ENCODE peak calls at places on chromosomes 1 and 21, in six cellular contexts. One of them, this sample, is unnamed.

GRCh38 chr21:26077523-26077922 is 93.0 kb downstream of the APP start:
- DNase-seq in NCI-H748 treated with DMSO at 0.1 percent for 48 hours: no peak
- DNase-seq in stimulated activated CD4-positive, alpha-beta T cell treated with anti-CD3 and anti-CD28 coated beads, Interleukin-2, amount 100 ng/mL, for 24 hours: no peak
- DNase-seq in choroid plexus epithelial cell: no peak
- DNase-seq in HTR-8/SVneo: no peak
- DNase-seq in AML-193: no peak
- DNase-seq in this sample: no peak

GRCh38 chr21:44298301-44298700 is 1.6 kb upstream of the PFKL start:
- DNase-seq in NCI-H748 treated with DMSO at 0.1 percent for 48 hours: no peak
- DNase-seq in HTR-8/SVneo: no peak
- DNase-seq in AML-193: no peak
- DNase-seq in choroid plexus epithelial cell: peak; percentile 34
- DNase-seq in stimulated activated CD4-positive, alpha-beta T cell treated with anti-CD3 and anti-CD28 coated beads, Interleukin-2, amount 100 ng/mL, for 24 hours: no peak
- DNase-seq in this sample: no peak

GRCh38 chr1:208238710-208239517 is 5.3 kb downstream of the PLXNA2 start:
- DNase-seq in HTR-8/SVneo: peak; percentile 66
- DNase-seq in NCI-H748 treated with DMSO at 0.1 percent for 48 hours: no peak
- DNase-seq in AML-193: peak; percentile 2
- DNase-seq in stimulated activated CD4-positive, alpha-beta T cell treated with anti-CD3 and anti-CD28 coated beads, Interleukin-2, amount 100 ng/mL, for 24 hours: no peak
- DNase-seq in choroid plexus epithelial cell: peak; percentile 83
- DNase-seq in this sample: no peak

GRCh38 chr1:56676571-56677035 is 31.5 kb downstream of the PRKAA2 start:
- DNase-seq in stimulated activated CD4-positive, alpha-beta T cell treated with anti-CD3 and anti-CD28 coated beads, Interleukin-2, amount 100 ng/mL, for 24 hours: no peak
- DNase-seq in HTR-8/SVneo: peak; percentile 35
- DNase-seq in choroid plexus epithelial cell: peak; percentile 89
- DNase-seq in NCI-H748 treated with DMSO at 0.1 percent for 48 hours: no peak
- DNase-seq in AML-193: no peak
- DNase-seq in this sample: peak; percentile 60

GRCh38 chr1:21814981-21815583 is 3.0 kb downstream of the LDLRAD2 start:
- DNase-seq in stimulated activated CD4-positive, alpha-beta T cell treated with anti-CD3 and anti-CD28 coated beads, Interleukin-2, amount 100 ng/mL, for 24 hours: no peak
- DNase-seq in NCI-H748 treated with DMSO at 0.1 percent for 48 hours: no peak
- DNase-seq in HTR-8/SVneo: no peak
- DNase-seq in choroid plexus epithelial cell: no peak
- DNase-seq in AML-193: no peak
- DNase-seq in this sample: no peak

GRCh38 chr1:176033879-176034278 is 173.2 kb downstream of the COP1 start:
- DNase-seq in stimulated activated CD4-positive, alpha-beta T cell treated with anti-CD3 and anti-CD28 coated beads, Interleukin-2, amount 100 ng/mL, for 24 hours: no peak
- DNase-seq in HTR-8/SVneo: no peak
- DNase-seq in AML-193: no peak
- DNase-seq in choroid plexus epithelial cell: peak; percentile 52
- DNase-seq in NCI-H748 treated with DMSO at 0.1 percent for 48 hours: no peak
- DNase-seq in this sample: peak; percentile 5

GRCh38 chr1:30890502-30891222 is 17.9 kb downstream of the SDC3 start:
- DNase-seq in NCI-H748 treated with DMSO at 0.1 percent for 48 hours: no peak
- DNase-seq in HTR-8/SVneo: no peak
- DNase-seq in stimulated activated CD4-positive, alpha-beta T cell treated with anti-CD3 and anti-CD28 coated beads, Interleukin-2, amount 100 ng/mL, for 24 hours: no peak
- DNase-seq in AML-193: no peak
- DNase-seq in choroid plexus epithelial cell: no peak
- DNase-seq in this sample: no peak

GRCh38 chr1:916173-917075 is 7.3 kb upstream of the SAMD11 start:
- DNase-seq in NCI-H748 treated with DMSO at 0.1 percent for 48 hours: no peak
- DNase-seq in choroid plexus epithelial cell: no peak
- DNase-seq in HTR-8/SVneo: no peak
- DNase-seq in AML-193: no peak
- DNase-seq in stimulated activated CD4-positive, alpha-beta T cell treated with anti-CD3 and anti-CD28 coated beads, Interleukin-2, amount 100 ng/mL, for 24 hours: no peak
- DNase-seq in this sample: no peak

GRCh38 chr1:117370071-117370470 is 2.8 kb downstream of the MAN1A2 start:
- DNase-seq in choroid plexus epithelial cell: no peak
- DNase-seq in NCI-H748 treated with DMSO at 0.1 percent for 48 hours: no peak
- DNase-seq in stimulated activated CD4-positive, alpha-beta T cell treated with anti-CD3 and anti-CD28 coated beads, Interleukin-2, amount 100 ng/mL, for 24 hours: no peak
- DNase-seq in HTR-8/SVneo: no peak
- DNase-seq in AML-193: no peak
- DNase-seq in this sample: no peak

GRCh38 chr1:213122514-213122929 is 71.5 kb downstream of the RPS6KC1 start:
- DNase-seq in NCI-H748 treated with DMSO at 0.1 percent for 48 hours: peak; percentile 38
- DNase-seq in stimulated activated CD4-positive, alpha-beta T cell treated with anti-CD3 and anti-CD28 coated beads, Interleukin-2, amount 100 ng/mL, for 24 hours: no peak
- DNase-seq in choroid plexus epithelial cell: peak; percentile 85
- DNase-seq in HTR-8/SVneo: peak; percentile 9
- DNase-seq in AML-193: peak; percentile 64
- DNase-seq in this sample: peak; percentile 35

GRCh38 chr1:87794788-87795614 is 466.3 kb downstream of the LMO4 start:
- DNase-seq in HTR-8/SVneo: peak; percentile 54
- DNase-seq in stimulated activated CD4-positive, alpha-beta T cell treated with anti-CD3 and anti-CD28 coated beads, Interleukin-2, amount 100 ng/mL, for 24 hours: no peak
- DNase-seq in choroid plexus epithelial cell: peak; percentile 79
- DNase-seq in NCI-H748 treated with DMSO at 0.1 percent for 48 hours: no peak
- DNase-seq in AML-193: no peak
- DNase-seq in this sample: peak; percentile 61

GRCh38 chr1:87132664-87133000 is 196.0 kb upstream of the LMO4 start:
- DNase-seq in stimulated activated CD4-positive, alpha-beta T cell treated with anti-CD3 and anti-CD28 coated beads, Interleukin-2, amount 100 ng/mL, for 24 hours: no peak
- DNase-seq in HTR-8/SVneo: no peak
- DNase-seq in AML-193: no peak
- DNase-seq in choroid plexus epithelial cell: no peak
- DNase-seq in NCI-H748 treated with DMSO at 0.1 percent for 48 hours: no peak
- DNase-seq in this sample: no peak

GRCh38 chr1:58811303-58811702 is 27.5 kb upstream of the JUN start:
- DNase-seq in stimulated activated CD4-positive, alpha-beta T cell treated with anti-CD3 and anti-CD28 coated beads, Interleukin-2, amount 100 ng/mL, for 24 hours: no peak
- DNase-seq in HTR-8/SVneo: no peak
- DNase-seq in NCI-H748 treated with DMSO at 0.1 percent for 48 hours: no peak
- DNase-seq in choroid plexus epithelial cell: no peak
- DNase-seq in AML-193: no peak
- DNase-seq in this sample: no peak

GRCh38 chr1:108814343-108815125 is 42.4 kb downstream of the AKNAD1 start:
- DNase-seq in AML-193: no peak
- DNase-seq in NCI-H748 treated with DMSO at 0.1 percent for 48 hours: no peak
- DNase-seq in stimulated activated CD4-positive, alpha-beta T cell treated with anti-CD3 and anti-CD28 coated beads, Interleukin-2, amount 100 ng/mL, for 24 hours: no peak
- DNase-seq in choroid plexus epithelial cell: peak; percentile 13
- DNase-seq in HTR-8/SVneo: no peak
- DNase-seq in this sample: no peak

GRCh38 chr1:198893763-198894444 is 255.1 kb downstream of the PTPRC start:
- DNase-seq in HTR-8/SVneo: no peak
- DNase-seq in NCI-H748 treated with DMSO at 0.1 percent for 48 hours: no peak
- DNase-seq in choroid plexus epithelial cell: peak; percentile 68
- DNase-seq in AML-193: no peak
- DNase-seq in stimulated activated CD4-positive, alpha-beta T cell treated with anti-CD3 and anti-CD28 coated beads, Interleukin-2, amount 100 ng/mL, for 24 hours: no peak
- DNase-seq in this sample: no peak

GRCh38 chr1:53450225-53450624 is 9.0 kb upstream of the DMRTB1 start:
- DNase-seq in AML-193: no peak
- DNase-seq in HTR-8/SVneo: peak; percentile 15
- DNase-seq in NCI-H748 treated with DMSO at 0.1 percent for 48 hours: no peak
- DNase-seq in choroid plexus epithelial cell: no peak
- DNase-seq in stimulated activated CD4-positive, alpha-beta T cell treated with anti-CD3 and anti-CD28 coated beads, Interleukin-2, amount 100 ng/mL, for 24 hours: no peak
- DNase-seq in this sample: no peak

GRCh38 chr1:29438991-29439390 is 202.7 kb downstream of the PTPRU start:
- DNase-seq in stimulated activated CD4-positive, alpha-beta T cell treated with anti-CD3 and anti-CD28 coated beads, Interleukin-2, amount 100 ng/mL, for 24 hours: no peak
- DNase-seq in NCI-H748 treated with DMSO at 0.1 percent for 48 hours: no peak
- DNase-seq in choroid plexus epithelial cell: no peak
- DNase-seq in HTR-8/SVneo: no peak
- DNase-seq in AML-193: no peak
- DNase-seq in this sample: no peak

GRCh38 chr1:94801919-94802546 is 18.1 kb upstream of the SLC44A3 start:
- DNase-seq in choroid plexus epithelial cell: peak; percentile 94
- DNase-seq in AML-193: peak; percentile 91
- DNase-seq in stimulated activated CD4-positive, alpha-beta T cell treated with anti-CD3 and anti-CD28 coated beads, Interleukin-2, amount 100 ng/mL, for 24 hours: no peak
- DNase-seq in HTR-8/SVneo: peak; percentile 54
- DNase-seq in NCI-H748 treated with DMSO at 0.1 percent for 48 hours: no peak
- DNase-seq in this sample: peak; percentile 72

GRCh38 chr1:40110389-40110788 is 13.3 kb upstream of the PPT1 start:
- DNase-seq in AML-193: no peak
- DNase-seq in choroid plexus epithelial cell: no peak
- DNase-seq in HTR-8/SVneo: no peak
- DNase-seq in stimulated activated CD4-positive, alpha-beta T cell treated with anti-CD3 and anti-CD28 coated beads, Interleukin-2, amount 100 ng/mL, for 24 hours: no peak
- DNase-seq in NCI-H748 treated with DMSO at 0.1 percent for 48 hours: no peak
- DNase-seq in this sample: no peak

GRCh38 chr1:151703813-151704212 is 12.8 kb downstream of the CELF3 start:
- DNase-seq in NCI-H748 treated with DMSO at 0.1 percent for 48 hours: no peak
- DNase-seq in AML-193: no peak
- DNase-seq in HTR-8/SVneo: no peak
- DNase-seq in choroid plexus epithelial cell: no peak
- DNase-seq in stimulated activated CD4-positive, alpha-beta T cell treated with anti-CD3 and anti-CD28 coated beads, Interleukin-2, amount 100 ng/mL, for 24 hours: no peak
- DNase-seq in this sample: no peak

GRCh38 chr1:98496246-98496995 is 165.1 kb upstream of the SNX7 start:
- DNase-seq in choroid plexus epithelial cell: no peak
- DNase-seq in NCI-H748 treated with DMSO at 0.1 percent for 48 hours: no peak
- DNase-seq in HTR-8/SVneo: peak; percentile 1
- DNase-seq in AML-193: no peak
- DNase-seq in stimulated activated CD4-positive, alpha-beta T cell treated with anti-CD3 and anti-CD28 coated beads, Interleukin-2, amount 100 ng/mL, for 24 hours: no peak
- DNase-seq in this sample: no peak

GRCh38 chr1:93824869-93825268 is 54.1 kb downstream of the DNTTIP2 start:
- DNase-seq in NCI-H748 treated with DMSO at 0.1 percent for 48 hours: no peak
- DNase-seq in stimulated activated CD4-positive, alpha-beta T cell treated with anti-CD3 and anti-CD28 coated beads, Interleukin-2, amount 100 ng/mL, for 24 hours: no peak
- DNase-seq in HTR-8/SVneo: no peak
- DNase-seq in AML-193: no peak
- DNase-seq in choroid plexus epithelial cell: no peak
- DNase-seq in this sample: no peak

GRCh38 chr1:111654839-111655238 is 35.2 kb downstream of the RAP1A start:
- DNase-seq in stimulated activated CD4-positive, alpha-beta T cell treated with anti-CD3 and anti-CD28 coated beads, Interleukin-2, amount 100 ng/mL, for 24 hours: no peak
- DNase-seq in HTR-8/SVneo: no peak
- DNase-seq in NCI-H748 treated with DMSO at 0.1 percent for 48 hours: no peak
- DNase-seq in AML-193: no peak
- DNase-seq in choroid plexus epithelial cell: no peak
- DNase-seq in this sample: no peak

GRCh38 chr1:78331799-78332198 is 159.0 kb upstream of the PTGFR start:
- DNase-seq in choroid plexus epithelial cell: no peak
- DNase-seq in NCI-H748 treated with DMSO at 0.1 percent for 48 hours: no peak
- DNase-seq in AML-193: no peak
- DNase-seq in HTR-8/SVneo: no peak
- DNase-seq in stimulated activated CD4-positive, alpha-beta T cell treated with anti-CD3 and anti-CD28 coated beads, Interleukin-2, amount 100 ng/mL, for 24 hours: no peak
- DNase-seq in this sample: no peak

GRCh38 chr1:89356658-89357400 is 7.0 kb upstream of the GBP6 start:
- DNase-seq in NCI-H748 treated with DMSO at 0.1 percent for 48 hours: peak; percentile 53
- DNase-seq in choroid plexus epithelial cell: peak; percentile 41
- DNase-seq in stimulated activated CD4-positive, alpha-beta T cell treated with anti-CD3 and anti-CD28 coated beads, Interleukin-2, amount 100 ng/mL, for 24 hours: no peak
- DNase-seq in AML-193: no peak
- DNase-seq in HTR-8/SVneo: no peak
- DNase-seq in this sample: no peak

GRCh38 chr1:228337711-228338520 is 68.7 kb downstream of the TRIM11 start:
- DNase-seq in AML-193: no peak
- DNase-seq in choroid plexus epithelial cell: no peak
- DNase-seq in NCI-H748 treated with DMSO at 0.1 percent for 48 hours: no peak
- DNase-seq in stimulated activated CD4-positive, alpha-beta T cell treated with anti-CD3 and anti-CD28 coated beads, Interleukin-2, amount 100 ng/mL, for 24 hours: no peak
- DNase-seq in HTR-8/SVneo: no peak
- DNase-seq in this sample: no peak

GRCh38 chr1:1907098-1907736 is 7.8 kb upstream of the CALML6 start:
- DNase-seq in NCI-H748 treated with DMSO at 0.1 percent for 48 hours: no peak
- DNase-seq in HTR-8/SVneo: no peak
- DNase-seq in AML-193: no peak
- DNase-seq in choroid plexus epithelial cell: no peak
- DNase-seq in stimulated activated CD4-positive, alpha-beta T cell treated with anti-CD3 and anti-CD28 coated beads, Interleukin-2, amount 100 ng/mL, for 24 hours: no peak
- DNase-seq in this sample: no peak

GRCh38 chr1:115156826-115157468 is 67.6 kb upstream of the TSPAN2 start:
- DNase-seq in stimulated activated CD4-positive, alpha-beta T cell treated with anti-CD3 and anti-CD28 coated beads, Interleukin-2, amount 100 ng/mL, for 24 hours: no peak
- DNase-seq in HTR-8/SVneo: no peak
- DNase-seq in NCI-H748 treated with DMSO at 0.1 percent for 48 hours: no peak
- DNase-seq in AML-193: no peak
- DNase-seq in choroid plexus epithelial cell: no peak
- DNase-seq in this sample: no peak

GRCh38 chr21:45148316-45149000 is 74.1 kb downstream of the ADARB1 start:
- DNase-seq in HTR-8/SVneo: no peak
- DNase-seq in choroid plexus epithelial cell: no peak
- DNase-seq in NCI-H748 treated with DMSO at 0.1 percent for 48 hours: no peak
- DNase-seq in stimulated activated CD4-positive, alpha-beta T cell treated with anti-CD3 and anti-CD28 coated beads, Interleukin-2, amount 100 ng/mL, for 24 hours: no peak
- DNase-seq in AML-193: no peak
- DNase-seq in this sample: no peak

GRCh38 chr1:70583522-70583921 is 172.5 kb downstream of the CTH start:
- DNase-seq in choroid plexus epithelial cell: no peak
- DNase-seq in NCI-H748 treated with DMSO at 0.1 percent for 48 hours: no peak
- DNase-seq in AML-193: no peak
- DNase-seq in HTR-8/SVneo: no peak
- DNase-seq in stimulated activated CD4-positive, alpha-beta T cell treated with anti-CD3 and anti-CD28 coated beads, Interleukin-2, amount 100 ng/mL, for 24 hours: no peak
- DNase-seq in this sample: no peak

GRCh38 chr1:167720965-167721616 is 691 bp upstream of the MPZL1 start:
- DNase-seq in HTR-8/SVneo: peak; percentile 51
- DNase-seq in stimulated activated CD4-positive, alpha-beta T cell treated with anti-CD3 and anti-CD28 coated beads, Interleukin-2, amount 100 ng/mL, for 24 hours: no peak
- DNase-seq in AML-193: peak; percentile 44
- DNase-seq in NCI-H748 treated with DMSO at 0.1 percent for 48 hours: no peak
- DNase-seq in choroid plexus epithelial cell: peak; percentile 76
- DNase-seq in this sample: peak; percentile 35

GRCh38 chr1:9071554-9072235 is 2.3 kb upstream of the SLC2A5 start:
- DNase-seq in choroid plexus epithelial cell: no peak
- DNase-seq in HTR-8/SVneo: no peak
- DNase-seq in stimulated activated CD4-positive, alpha-beta T cell treated with anti-CD3 and anti-CD28 coated beads, Interleukin-2, amount 100 ng/mL, for 24 hours: no peak
- DNase-seq in AML-193: no peak
- DNase-seq in NCI-H748 treated with DMSO at 0.1 percent for 48 hours: no peak
- DNase-seq in this sample: no peak

GRCh38 chr1:21956720-21957552 is 19.8 kb upstream of the HSPG2 start:
- DNase-seq in AML-193: no peak
- DNase-seq in stimulated activated CD4-positive, alpha-beta T cell treated with anti-CD3 and anti-CD28 coated beads, Interleukin-2, amount 100 ng/mL, for 24 hours: peak; percentile 46
- DNase-seq in NCI-H748 treated with DMSO at 0.1 percent for 48 hours: no peak
- DNase-seq in choroid plexus epithelial cell: no peak
- DNase-seq in HTR-8/SVneo: peak; percentile 57
- DNase-seq in this sample: peak; percentile 52

GRCh38 chr1:19657511-19657910 is 7.2 kb upstream of the HTR6 start:
- DNase-seq in AML-193: no peak
- DNase-seq in NCI-H748 treated with DMSO at 0.1 percent for 48 hours: no peak
- DNase-seq in stimulated activated CD4-positive, alpha-beta T cell treated with anti-CD3 and anti-CD28 coated beads, Interleukin-2, amount 100 ng/mL, for 24 hours: no peak
- DNase-seq in HTR-8/SVneo: no peak
- DNase-seq in choroid plexus epithelial cell: no peak
- DNase-seq in this sample: no peak

GRCh38 chr21:44495641-44496040 is 40.3 kb downstream of the LRRC3 start:
- DNase-seq in choroid plexus epithelial cell: no peak
- DNase-seq in stimulated activated CD4-positive, alpha-beta T cell treated with anti-CD3 and anti-CD28 coated beads, Interleukin-2, amount 100 ng/mL, for 24 hours: no peak
- DNase-seq in HTR-8/SVneo: no peak
- DNase-seq in AML-193: no peak
- DNase-seq in NCI-H748 treated with DMSO at 0.1 percent for 48 hours: no peak
- DNase-seq in this sample: no peak

GRCh38 chr1:201716742-201717135 is 112.2 kb upstream of the IPO9 start:
- DNase-seq in HTR-8/SVneo: no peak
- DNase-seq in choroid plexus epithelial cell: no peak
- DNase-seq in NCI-H748 treated with DMSO at 0.1 percent for 48 hours: no peak
- DNase-seq in stimulated activated CD4-positive, alpha-beta T cell treated with anti-CD3 and anti-CD28 coated beads, Interleukin-2, amount 100 ng/mL, for 24 hours: no peak
- DNase-seq in AML-193: no peak
- DNase-seq in this sample: no peak

GRCh38 chr1:83999316-83999819 is 436 bp upstream of the TTLL7 start:
- DNase-seq in NCI-H748 treated with DMSO at 0.1 percent for 48 hours: peak; percentile 65
- DNase-seq in choroid plexus epithelial cell: peak; percentile 73
- DNase-seq in HTR-8/SVneo: peak; percentile 42
- DNase-seq in AML-193: no peak
- DNase-seq in stimulated activated CD4-positive, alpha-beta T cell treated with anti-CD3 and anti-CD28 coated beads, Interleukin-2, amount 100 ng/mL, for 24 hours: no peak
- DNase-seq in this sample: peak; percentile 40

This sample was measured in HFF-Myc.